ENCODE peak calls at places on chromosomes 4 and X, in ten cellular contexts. One of them, this sample, is unnamed. For H3K36me3, the result is how much of the 10 kb centered on the place peaks cover.

GRCh38 chr4:184096561-184097239 is 121.0 kb downstream of the ENPP6 start:
- DNase-seq in CD8-positive, alpha-beta T cell: no peak
- DNase-seq in ovary: peak
- DNase-seq in brain microvascular endothelial cell: no peak
- DNase-seq in mammary epithelial cell: no peak
- DNase-seq in psoas muscle: no peak
- DNase-seq in astrocyte: peak
- DNase-seq in fibroblast of lung: peak
- DNase-seq in cardiac muscle cell: peak
- DNase-seq in MM.1S: no peak
- DNase-seq in this sample: no peak

GRCh38 chr4:139658983-139659382 is 6.6 kb upstream of the MGST2 start:
- DNase-seq in CD8-positive, alpha-beta T cell: no peak
- DNase-seq in ovary: no peak
- DNase-seq in brain microvascular endothelial cell: no peak
- DNase-seq in mammary epithelial cell: no peak
- DNase-seq in psoas muscle: no peak
- DNase-seq in astrocyte: no peak
- DNase-seq in fibroblast of lung: no peak
- DNase-seq in cardiac muscle cell: no peak
- DNase-seq in MM.1S: no peak
- DNase-seq in this sample: no peak

GRCh38 chr4:37812713-37813112 is 13.8 kb upstream of the PGM2 start:
- DNase-seq in CD8-positive, alpha-beta T cell: no peak
- DNase-seq in ovary: no peak
- DNase-seq in brain microvascular endothelial cell: peak
- DNase-seq in mammary epithelial cell: no peak
- DNase-seq in psoas muscle: no peak
- DNase-seq in astrocyte: peak
- DNase-seq in fibroblast of lung: peak
- DNase-seq in cardiac muscle cell: peak
- DNase-seq in MM.1S: no peak
- DNase-seq in this sample: no peak

GRCh38 chr4:140926672-140927071 is 170.5 kb upstream of the TBC1D9 start:
- DNase-seq in CD8-positive, alpha-beta T cell: no peak
- DNase-seq in ovary: no peak
- DNase-seq in brain microvascular endothelial cell: no peak
- DNase-seq in mammary epithelial cell: no peak
- DNase-seq in psoas muscle: no peak
- DNase-seq in astrocyte: peak
- DNase-seq in fibroblast of lung: no peak
- DNase-seq in cardiac muscle cell: no peak
- DNase-seq in MM.1S: no peak
- DNase-seq in this sample: no peak

GRCh38 chr4:115110191-115111166 is 2.9 kb downstream of the NDST4 start:
- DNase-seq in CD8-positive, alpha-beta T cell: no peak
- DNase-seq in ovary: no peak
- DNase-seq in brain microvascular endothelial cell: peak
- DNase-seq in mammary epithelial cell: no peak
- DNase-seq in psoas muscle: no peak
- DNase-seq in astrocyte: no peak
- DNase-seq in fibroblast of lung: peak
- DNase-seq in cardiac muscle cell: no peak
- DNase-seq in MM.1S: no peak
- DNase-seq in this sample: no peak

GRCh38 chr4:149371021-149371420 is 444.6 kb downstream of the IQCM start:
- DNase-seq in CD8-positive, alpha-beta T cell: no peak
- DNase-seq in ovary: no peak
- DNase-seq in brain microvascular endothelial cell: peak
- DNase-seq in mammary epithelial cell: peak
- DNase-seq in psoas muscle: no peak
- DNase-seq in astrocyte: peak
- DNase-seq in fibroblast of lung: peak
- DNase-seq in cardiac muscle cell: peak
- DNase-seq in MM.1S: peak
- DNase-seq in this sample: peak

GRCh38 chr4:87805971-87806370 is 6.6 kb downstream of the IBSP start:
- DNase-seq in CD8-positive, alpha-beta T cell: no peak
- DNase-seq in ovary: no peak
- DNase-seq in brain microvascular endothelial cell: no peak
- DNase-seq in mammary epithelial cell: no peak
- DNase-seq in psoas muscle: no peak
- DNase-seq in astrocyte: no peak
- DNase-seq in fibroblast of lung: peak
- DNase-seq in cardiac muscle cell: peak
- DNase-seq in MM.1S: no peak
- DNase-seq in this sample: no peak

GRCh38 chrX:109274806-109275205 is 207.1 kb downstream of the GUCY2F start:
- DNase-seq in CD8-positive, alpha-beta T cell: no peak
- DNase-seq in ovary: no peak
- DNase-seq in brain microvascular endothelial cell: no peak
- DNase-seq in mammary epithelial cell: no peak
- DNase-seq in psoas muscle: no peak
- DNase-seq in astrocyte: no peak
- DNase-seq in fibroblast of lung: no peak
- DNase-seq in cardiac muscle cell: no peak
- DNase-seq in MM.1S: peak
- DNase-seq in this sample: no peak

GRCh38 chr4:1002631-1003251 is 8.7 kb upstream of the FGFRL1 start:
- DNase-seq in CD8-positive, alpha-beta T cell: no peak
- DNase-seq in ovary: no peak
- DNase-seq in brain microvascular endothelial cell: no peak
- DNase-seq in mammary epithelial cell: no peak
- DNase-seq in psoas muscle: no peak
- DNase-seq in astrocyte: no peak
- DNase-seq in fibroblast of lung: no peak
- DNase-seq in cardiac muscle cell: no peak
- DNase-seq in MM.1S: no peak
- DNase-seq in this sample: no peak

GRCh38 chrX:93874554-93874953 is 200.5 kb downstream of the FAM133A start:
- DNase-seq in CD8-positive, alpha-beta T cell: no peak
- DNase-seq in ovary: no peak
- DNase-seq in brain microvascular endothelial cell: no peak
- DNase-seq in mammary epithelial cell: peak
- DNase-seq in psoas muscle: no peak
- DNase-seq in astrocyte: no peak
- DNase-seq in fibroblast of lung: no peak
- DNase-seq in cardiac muscle cell: peak
- DNase-seq in MM.1S: peak
- DNase-seq in this sample: no peak

GRCh38 chr4:947491-947971 is 15.3 kb downstream of the TMEM175 start:
- DNase-seq in CD8-positive, alpha-beta T cell: no peak
- DNase-seq in ovary: no peak
- DNase-seq in brain microvascular endothelial cell: no peak
- DNase-seq in mammary epithelial cell: no peak
- DNase-seq in psoas muscle: no peak
- DNase-seq in astrocyte: no peak
- DNase-seq in fibroblast of lung: no peak
- DNase-seq in cardiac muscle cell: no peak
- DNase-seq in MM.1S: no peak
- DNase-seq in this sample: no peak

DNA sequence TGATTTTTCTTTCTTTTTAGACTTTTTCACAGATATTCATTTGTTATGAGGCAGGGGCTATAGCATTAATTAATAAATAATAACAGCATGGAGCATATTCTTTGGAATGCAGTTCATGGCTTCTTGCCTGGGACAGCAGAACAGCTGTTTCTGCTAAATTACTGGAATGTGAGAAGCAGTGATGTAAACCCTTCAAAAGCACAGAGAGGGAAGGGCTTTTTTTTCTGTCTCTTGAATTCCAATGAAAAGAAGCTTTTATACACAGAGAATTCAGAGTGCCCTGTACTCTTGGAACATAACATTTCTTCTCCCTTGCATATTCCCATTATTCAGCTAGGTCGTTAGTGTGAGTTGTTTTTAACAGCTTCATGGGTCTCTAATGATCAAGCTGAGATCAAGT is 28.5 kb upstream of the ANK2 start:
- DNase-seq in CD8-positive, alpha-beta T cell: no peak
- DNase-seq in ovary: no peak
- DNase-seq in brain microvascular endothelial cell: no peak
- DNase-seq in mammary epithelial cell: no peak
- DNase-seq in psoas muscle: no peak
- DNase-seq in astrocyte: peak
- DNase-seq in fibroblast of lung: peak
- DNase-seq in cardiac muscle cell: peak
- DNase-seq in MM.1S: no peak
- DNase-seq in this sample: no peak
- H3K4me3 ChIP-seq in CD8-positive, alpha-beta T cell: no peak
- H3K4me3 ChIP-seq in ovary: no peak
- H3K4me3 ChIP-seq in brain microvascular endothelial cell: no peak
- H3K4me3 ChIP-seq in mammary epithelial cell: no peak
- H3K4me3 ChIP-seq in psoas muscle: no peak
- H3K4me3 ChIP-seq in astrocyte: no peak
- H3K4me3 ChIP-seq in fibroblast of lung: no peak
- H3K4me3 ChIP-seq in cardiac muscle cell: no peak
- H3K4me3 ChIP-seq in MM.1S: no peak
- H3K4me3 ChIP-seq in this sample: no peak

DNA sequence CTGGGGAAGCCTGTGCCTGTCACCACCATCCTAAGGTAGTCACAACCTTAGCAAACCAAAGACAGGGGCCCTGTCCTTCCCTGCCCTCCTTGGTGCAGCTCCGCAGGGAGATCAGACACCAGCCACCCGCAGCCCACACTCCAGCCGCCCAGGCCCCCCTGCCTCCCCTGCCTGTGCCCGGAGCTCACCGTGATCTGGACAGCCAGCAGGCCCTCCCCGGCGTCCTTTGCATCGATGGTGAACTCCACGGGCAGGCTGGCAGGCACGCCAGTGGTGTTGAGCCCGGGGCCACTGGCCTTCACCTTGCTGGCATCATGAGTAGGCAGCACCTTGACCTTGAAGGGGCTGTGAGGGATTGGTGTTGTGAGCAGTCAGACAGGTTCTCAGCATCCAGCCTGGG is 16.4 kb downstream of the FLNA start:
- DNase-seq in CD8-positive, alpha-beta T cell: no peak
- DNase-seq in ovary: no peak
- DNase-seq in brain microvascular endothelial cell: no peak
- DNase-seq in mammary epithelial cell: no peak
- DNase-seq in psoas muscle: no peak
- DNase-seq in astrocyte: no peak
- DNase-seq in fibroblast of lung: no peak
- DNase-seq in cardiac muscle cell: no peak
- DNase-seq in MM.1S: no peak
- DNase-seq in this sample: no peak
- H3K36me3 ChIP-seq in CD8-positive, alpha-beta T cell: half or more
- H3K36me3 ChIP-seq in ovary: under half
- H3K36me3 ChIP-seq in brain microvascular endothelial cell: half or more
- H3K36me3 ChIP-seq in mammary epithelial cell: under half
- H3K36me3 ChIP-seq in psoas muscle: half or more
- H3K36me3 ChIP-seq in astrocyte: under half
- H3K36me3 ChIP-seq in fibroblast of lung: half or more
- H3K36me3 ChIP-seq in cardiac muscle cell: half or more
- H3K36me3 ChIP-seq in MM.1S: under half
- H3K36me3 ChIP-seq in this sample: under half

GRCh38 chr4:10020106-10020505 is 1.2 kb downstream of the SLC2A9 start:
- DNase-seq in CD8-positive, alpha-beta T cell: no peak
- DNase-seq in ovary: no peak
- DNase-seq in brain microvascular endothelial cell: no peak
- DNase-seq in mammary epithelial cell: no peak
- DNase-seq in psoas muscle: no peak
- DNase-seq in astrocyte: no peak
- DNase-seq in fibroblast of lung: no peak
- DNase-seq in cardiac muscle cell: no peak
- DNase-seq in MM.1S: no peak
- DNase-seq in this sample: no peak

GRCh38 chr4:10023050-10023419 is 1.7 kb upstream of the SLC2A9 start:
- DNase-seq in CD8-positive, alpha-beta T cell: no peak
- DNase-seq in ovary: no peak
- DNase-seq in brain microvascular endothelial cell: no peak
- DNase-seq in mammary epithelial cell: no peak
- DNase-seq in psoas muscle: no peak
- DNase-seq in astrocyte: no peak
- DNase-seq in fibroblast of lung: no peak
- DNase-seq in cardiac muscle cell: no peak
- DNase-seq in MM.1S: no peak
- DNase-seq in this sample: no peak

GRCh38 chr4:10019521-10020051 is 1.7 kb downstream of the SLC2A9 start:
- DNase-seq in CD8-positive, alpha-beta T cell: no peak
- DNase-seq in ovary: peak
- DNase-seq in brain microvascular endothelial cell: no peak
- DNase-seq in mammary epithelial cell: no peak
- DNase-seq in psoas muscle: no peak
- DNase-seq in astrocyte: no peak
- DNase-seq in fibroblast of lung: no peak
- DNase-seq in cardiac muscle cell: no peak
- DNase-seq in MM.1S: no peak
- DNase-seq in this sample: no peak

GRCh38 chr4:10022346-10023049 is 1.2 kb upstream of the SLC2A9 start:
- DNase-seq in CD8-positive, alpha-beta T cell: no peak
- DNase-seq in ovary: no peak
- DNase-seq in brain microvascular endothelial cell: no peak
- DNase-seq in mammary epithelial cell: no peak
- DNase-seq in psoas muscle: no peak
- DNase-seq in astrocyte: no peak
- DNase-seq in fibroblast of lung: no peak
- DNase-seq in cardiac muscle cell: no peak
- DNase-seq in MM.1S: no peak
- DNase-seq in this sample: no peak

DNA sequence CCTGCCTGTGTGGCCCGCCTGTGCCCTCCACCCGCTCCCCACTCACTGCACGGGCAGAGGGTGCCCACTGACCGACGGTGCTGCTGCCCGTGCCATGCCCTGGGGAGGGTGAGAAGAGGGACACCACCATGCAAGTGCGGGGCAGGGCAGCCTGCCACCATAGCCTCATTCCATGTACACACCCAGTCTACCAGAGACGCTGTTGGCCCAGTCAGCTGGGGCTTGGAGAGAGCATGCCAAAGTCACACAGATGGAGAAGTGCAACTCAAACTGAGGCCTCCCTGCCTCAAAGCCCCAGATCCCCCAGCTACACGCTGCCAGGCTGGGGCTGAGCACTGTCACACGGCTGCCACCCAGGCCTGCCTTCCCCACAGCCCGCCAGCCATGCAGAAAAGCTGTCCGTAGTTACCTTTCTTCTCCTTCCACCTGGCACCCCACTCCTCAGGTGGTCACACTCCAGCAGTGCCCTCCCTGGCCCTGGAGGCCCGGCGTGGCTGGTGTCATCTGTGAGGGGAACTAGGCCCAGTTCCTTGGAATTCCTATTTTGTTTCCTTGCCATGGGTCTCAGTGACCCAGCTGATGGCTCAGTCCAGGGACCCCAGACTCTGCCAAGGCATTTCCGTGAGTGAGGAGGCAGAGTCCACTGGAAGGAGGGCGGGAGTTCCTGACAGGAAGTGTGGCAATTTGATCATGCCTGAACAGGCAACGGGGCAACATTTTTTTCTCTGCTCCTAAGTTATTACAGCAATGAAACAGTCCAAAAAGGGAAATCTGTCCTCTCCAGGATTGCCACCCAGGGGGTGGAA is at the start of gene SLC2A9:
- DNase-seq in CD8-positive, alpha-beta T cell: no peak
- DNase-seq in ovary: no peak
- DNase-seq in brain microvascular endothelial cell: no peak
- DNase-seq in mammary epithelial cell: peak
- DNase-seq in psoas muscle: no peak
- DNase-seq in astrocyte: no peak
- DNase-seq in fibroblast of lung: no peak
- DNase-seq in cardiac muscle cell: peak
- DNase-seq in MM.1S: no peak
- DNase-seq in this sample: no peak
- H3K4me3 ChIP-seq in CD8-positive, alpha-beta T cell: no peak
- H3K4me3 ChIP-seq in ovary: no peak
- H3K4me3 ChIP-seq in brain microvascular endothelial cell: no peak
- H3K4me3 ChIP-seq in mammary epithelial cell: peak
- H3K4me3 ChIP-seq in psoas muscle: peak
- H3K4me3 ChIP-seq in astrocyte: no peak
- H3K4me3 ChIP-seq in fibroblast of lung: no peak
- H3K4me3 ChIP-seq in cardiac muscle cell: no peak
- H3K4me3 ChIP-seq in MM.1S: no peak
- H3K4me3 ChIP-seq in this sample: no peak

GRCh38 chrX:48927125-48927524 is 8.3 kb upstream of the PIM2 start:
- DNase-seq in CD8-positive, alpha-beta T cell: no peak
- DNase-seq in ovary: no peak
- DNase-seq in brain microvascular endothelial cell: no peak
- DNase-seq in mammary epithelial cell: no peak
- DNase-seq in psoas muscle: no peak
- DNase-seq in astrocyte: no peak
- DNase-seq in fibroblast of lung: no peak
- DNase-seq in cardiac muscle cell: no peak
- DNase-seq in MM.1S: no peak
- DNase-seq in this sample: no peak
- H3K36me3 ChIP-seq in CD8-positive, alpha-beta T cell: under half
- H3K36me3 ChIP-seq in ovary: under half
- H3K36me3 ChIP-seq in brain microvascular endothelial cell: under half
- H3K36me3 ChIP-seq in mammary epithelial cell: under half
- H3K36me3 ChIP-seq in psoas muscle: half or more
- H3K36me3 ChIP-seq in astrocyte: under half
- H3K36me3 ChIP-seq in fibroblast of lung: under half
- H3K36me3 ChIP-seq in cardiac muscle cell: under half
- H3K36me3 ChIP-seq in MM.1S: under half
- H3K36me3 ChIP-seq in this sample: under half

This sample was measured in kidney epithelial cell.